ENCODE peak calls at places on chromosomes 16 and 17, in five cellular contexts. R is CD8-positive, alpha-beta T cell; E is A549; Y is A673; K is CD4-positive, CD25-positive, alpha-beta regulatory T cell. Q is an unnamed sample.

GRCh38 chr16:24568392-24568791 is 29.0 kb downstream of the RBBP6 start:
- DNase-seq in E (peak), Y (peak), K (no peak), R (no peak), Q (no peak)

GRCh38 chr17:17751489-17751995 is 70.3 kb downstream of the RAI1 start:
- DNase-seq in R (no peak), E (no peak), K (peak), Y (no peak), Q (no peak)

GRCh38 chr16:22191089-22191965 is 14.8 kb upstream of the EEF2K start:
- DNase-seq in Y (peak), E (peak), R (peak), K (peak), Q (peak)

GRCh38 chr17:42591411-42591810 is 13.9 kb upstream of the PSMC3IP start:
- DNase-seq in E (no peak), R (no peak), K (no peak), Y (no peak), Q (no peak)

GRCh38 chr16:49469930-49470451 is 96.4 kb downstream of the C16orf78 start:
- DNase-seq in R (no peak), K (no peak), Y (no peak), E (no peak), Q (no peak)

GRCh38 chr16:48193846-48194245 is 38.1 kb upstream of the ABCC12 start:
- DNase-seq in E (no peak), R (no peak), K (no peak), Y (no peak), Q (no peak)

GRCh38 chr17:63987616-63988478 is 10.3 kb upstream of the PRR29 start:
- DNase-seq in Y (no peak), R (no peak), K (no peak), E (no peak), Q (no peak)

GRCh38 chr16:55508941-55509920 is at the start of gene LPCAT2:
- DNase-seq in E (peak), Y (peak), R (no peak), K (peak), Q (peak)

GRCh38 chr17:7218774-7219173 is 862 bp downstream of the DLG4 start:
- DNase-seq in E (no peak), K (no peak), Y (peak), R (no peak), Q (no peak)

GRCh38 chr16:5024632-5025031 is 9.1 kb downstream of the NAGPA start:
- DNase-seq in R (no peak), K (peak), Y (peak), E (peak), Q (no peak)

GRCh38 chr17:80169784-80170500 is at the start of gene CARD14:
- DNase-seq in R (no peak), Y (no peak), E (no peak), K (no peak), Q (no peak)

GRCh38 chr16:27547134-27547533 is 2.6 kb downstream of the GTF3C1 start:
- DNase-seq in K (peak), Y (peak), R (no peak), E (no peak), Q (no peak)

GRCh38 chr17:66747561-66748275 is 87.2 kb upstream of the CACNG5 start:
- DNase-seq in R (no peak), Y (peak), K (no peak), E (no peak), Q (no peak)

GRCh38 chr16:19911204-19911603 is 26.6 kb upstream of the GPRC5B start:
- DNase-seq in Y (no peak), E (no peak), R (no peak), K (no peak), Q (no peak)

GRCh38 chr17:2485543-2485942 is 26.1 kb downstream of the METTL16 start:
- DNase-seq in Y (peak), K (no peak), E (peak), R (no peak), Q (no peak)

GRCh38 chr16:35011-35775 is 18.2 kb downstream of the POLR3K start:
- DNase-seq in R (no peak), E (no peak), K (no peak), Y (no peak), Q (no peak)

GRCh38 chr17:41544497-41544896 is 16.4 kb upstream of the KRT19 start:
- DNase-seq in R (no peak), E (peak), K (no peak), Y (peak), Q (no peak)

GRCh38 chr16:58882292-58882691 is 148.2 kb upstream of the GOT2 start:
- DNase-seq in E (no peak), Y (no peak), K (no peak), R (no peak), Q (no peak)

GRCh38 chr16:79776243-79776884 is 175.8 kb upstream of the MAF start:
- DNase-seq in E (no peak), Y (no peak), R (no peak), K (no peak), Q (no peak)
- H3K27ac ChIP-seq in E (no peak), Y (no peak), R (no peak), K (no peak), Q (no peak)

GRCh38 chr17:76530826-76531500 is 6.5 kb downstream of the CYGB start:
- DNase-seq in Y (no peak), K (no peak), R (no peak), E (no peak), Q (no peak)

GRCh38 chr17:76529643-76530488 is 7.6 kb downstream of the CYGB start:
- DNase-seq in E (no peak), R (no peak), Y (peak), K (no peak), Q (no peak)

GRCh38 chr17:76530489-76530814 is 7.1 kb downstream of the CYGB start:
- DNase-seq in E (no peak), K (no peak), Y (no peak), R (no peak), Q (no peak)

GRCh38 chr17:76531501-76532038 is 5.9 kb downstream of the CYGB start:
- DNase-seq in E (no peak), K (no peak), Y (no peak), R (no peak), Q (no peak)

DNA sequence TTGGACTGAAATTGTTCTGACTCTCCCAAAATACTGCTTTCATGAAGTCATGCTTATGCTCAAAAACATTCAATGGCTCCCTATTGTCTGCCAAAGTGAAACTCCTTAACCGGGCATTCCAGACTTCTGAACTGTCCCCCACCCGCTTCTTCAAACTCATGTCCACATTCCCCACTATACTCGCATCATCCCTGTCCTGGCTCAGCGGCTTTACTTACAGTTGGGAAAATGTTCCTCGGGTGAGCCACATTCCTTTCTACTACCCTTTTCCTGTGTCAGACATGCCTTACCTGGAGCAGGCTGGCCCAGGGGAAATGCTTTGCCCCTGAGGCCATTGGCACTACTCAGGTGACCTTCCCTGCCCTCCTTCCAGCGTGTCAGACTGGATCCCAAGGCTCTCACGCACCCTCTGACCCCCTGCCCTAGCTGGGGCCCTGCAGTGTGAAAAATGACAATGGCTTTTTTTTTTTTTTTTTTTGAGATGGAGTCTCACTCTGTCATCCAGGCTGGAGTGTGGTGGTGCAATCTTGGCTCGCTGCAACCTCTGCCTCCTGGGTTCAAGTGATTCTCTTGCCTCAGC is 5.3 kb downstream of the CYGB start:
- DNase-seq in Y (no peak), R (no peak), K (no peak), E (no peak), Q (no peak)
- H3K27ac ChIP-seq in Y (no peak), R (no peak), K (no peak), E (no peak), Q (no peak)

GRCh38 chr17:38322156-38322779 is 21.5 kb downstream of the GPR179 start:
- DNase-seq in E (peak), R (peak), Y (peak), K (peak), Q (peak)

GRCh38 chr17:38325221-38325851 is 18.4 kb downstream of the GPR179 start:
- DNase-seq in R (no peak), K (no peak), Y (no peak), E (no peak), Q (no peak)

GRCh38 chr17:38324732-38325131 is 19.0 kb downstream of the GPR179 start:
- DNase-seq in R (no peak), E (no peak), Y (no peak), K (no peak), Q (no peak)

GRCh38 chr17:38322897-38323296 is 20.9 kb downstream of the GPR179 start:
- DNase-seq in R (no peak), K (no peak), Y (no peak), E (no peak), Q (peak)

DNA sequence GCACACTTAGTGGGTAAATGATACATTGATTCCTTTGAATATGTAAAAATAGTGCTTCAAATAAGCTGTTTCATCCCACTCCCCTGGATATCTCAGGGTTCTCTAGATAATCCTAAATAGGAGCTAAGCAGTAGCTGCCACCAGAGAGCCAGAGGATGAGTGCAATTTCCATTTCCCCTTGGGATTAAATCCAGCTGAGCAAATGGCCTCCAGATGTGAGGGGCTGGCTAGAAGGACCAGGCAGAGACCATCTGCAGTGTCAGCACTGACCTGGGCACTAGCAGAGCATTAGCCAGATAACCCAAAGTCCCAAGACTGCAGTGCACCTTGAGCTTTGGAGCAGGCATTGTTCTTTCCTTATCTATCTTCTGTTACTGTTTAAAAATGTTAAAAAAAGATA is 19.6 kb downstream of the GPR179 start:
- DNase-seq in Y (no peak), E (no peak), K (no peak), R (no peak), Q (no peak)
- H3K27ac ChIP-seq in Y (no peak), E (no peak), K (no peak), R (no peak), Q (peak)

DNA sequence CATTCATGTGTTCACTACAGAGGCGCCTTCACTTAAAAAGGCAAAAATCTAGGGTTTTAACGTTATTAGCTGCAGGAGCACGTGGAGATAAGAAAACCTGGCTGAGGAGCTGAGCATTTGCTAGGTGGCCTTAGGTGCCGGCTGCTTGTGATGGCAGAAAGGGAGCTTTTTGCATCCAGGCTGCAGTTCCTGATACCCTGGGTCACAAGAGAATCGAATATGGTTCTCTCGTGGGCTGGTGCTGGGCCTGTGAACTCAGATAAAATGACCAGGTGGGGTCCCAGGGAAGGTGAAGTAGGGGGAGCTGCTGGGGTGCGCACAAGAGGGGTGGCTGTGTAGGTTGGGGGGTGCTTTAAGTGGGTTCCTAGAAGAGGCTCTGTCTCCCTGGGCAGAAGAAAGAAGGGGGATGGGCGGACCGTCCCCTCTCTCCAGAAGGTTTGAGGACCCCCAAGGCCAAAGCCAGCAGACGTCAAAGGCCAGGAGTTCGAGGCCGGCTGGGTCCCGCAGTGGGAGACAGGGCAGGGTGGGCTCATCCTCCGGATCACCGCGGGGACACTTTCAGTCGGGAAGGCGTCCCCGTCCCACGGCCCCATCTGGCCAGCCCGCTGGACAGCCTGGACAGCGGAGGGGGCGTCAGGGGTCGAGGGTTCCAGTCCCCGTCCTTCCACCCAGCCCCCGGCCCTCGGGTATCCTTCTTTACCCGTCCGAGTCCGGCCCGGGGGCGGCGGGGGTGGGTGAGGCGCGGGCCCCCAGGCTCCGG is 740 bp upstream of the CMIP start:
- DNase-seq in K (no peak), R (no peak), E (no peak), Y (no peak), Q (no peak)
- H3K27ac ChIP-seq in K (no peak), R (peak), E (peak), Y (peak), Q (peak)

DNA sequence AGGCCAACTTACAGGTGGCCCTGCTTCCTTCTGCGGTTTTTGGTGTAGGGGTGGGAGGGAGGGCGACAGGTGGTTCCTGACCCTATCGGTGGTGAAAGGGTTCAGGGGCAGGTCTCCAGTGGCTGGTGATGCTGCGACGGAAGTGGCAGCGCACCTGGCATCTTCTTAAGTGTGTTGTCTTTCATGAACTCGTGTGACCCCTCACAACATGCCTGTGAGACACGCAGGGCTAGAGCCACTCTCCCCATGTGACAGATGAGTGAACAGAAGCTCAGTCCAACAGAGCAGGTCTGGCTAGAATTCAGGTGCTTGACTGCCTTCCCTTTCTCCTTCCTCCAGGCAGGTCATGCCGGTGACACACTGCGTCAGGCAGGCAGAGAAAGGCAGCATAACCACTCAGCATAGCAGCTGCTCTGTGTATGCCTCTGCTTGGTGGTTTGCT is 8.0 kb downstream of the TNFAIP1 start:
- DNase-seq in K (peak), Y (no peak), E (no peak), R (no peak), Q (no peak)
- H3K27ac ChIP-seq in K (no peak), Y (no peak), E (no peak), R (no peak), Q (no peak)

GRCh38 chr17:33749171-33749570 is 456.1 kb upstream of the ASIC2 start:
- DNase-seq in Y (no peak), E (no peak), K (no peak), R (no peak), Q (no peak)
- H3K27ac ChIP-seq in Y (no peak), E (no peak), K (no peak), R (no peak), Q (no peak)

GRCh38 chr17:83201206-83202001 is 122.0 kb downstream of the METRNL start:
- DNase-seq in E (no peak), R (no peak), Y (no peak), K (no peak), Q (no peak)
- H3K27ac ChIP-seq in E (no peak), R (no peak), Y (no peak), K (peak), Q (no peak)

DNA sequence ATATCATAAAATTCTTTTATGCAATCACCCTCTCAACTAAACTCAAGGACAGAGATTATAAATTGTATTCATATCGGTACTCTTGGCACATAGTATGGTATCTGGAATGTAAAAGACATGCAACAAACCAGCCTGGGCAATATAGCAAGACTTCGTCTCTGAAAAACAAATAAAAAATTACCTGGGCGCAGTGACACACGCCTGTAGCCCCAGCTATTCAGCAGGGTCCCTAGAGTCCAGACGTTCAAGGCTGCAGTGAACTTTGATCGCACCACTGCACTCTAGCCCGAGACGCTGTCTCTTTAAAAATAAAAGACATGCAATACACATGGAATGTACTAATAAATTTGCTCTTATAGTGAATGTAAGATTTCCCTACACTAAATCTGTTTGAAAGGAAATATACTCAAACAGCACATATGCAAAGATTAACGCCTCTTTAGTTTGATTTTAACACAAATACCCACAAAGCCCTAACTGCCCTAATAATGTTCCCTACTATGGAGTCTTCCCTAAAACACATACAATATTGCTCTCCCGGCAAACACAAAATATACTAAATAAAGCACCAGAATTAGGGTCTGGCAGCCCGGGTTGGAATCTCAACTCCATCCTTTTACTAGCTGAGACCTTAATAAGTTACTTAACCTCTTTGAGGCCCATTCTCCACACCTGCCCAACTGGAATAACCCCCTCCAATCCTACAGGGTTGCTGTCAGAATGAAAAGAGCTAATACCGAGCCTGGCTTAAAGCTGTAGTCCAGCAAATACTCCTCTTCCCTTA is 1.2 kb downstream of the ABCA5 start:
- DNase-seq in K (no peak), R (no peak), E (no peak), Y (no peak), Q (no peak)
- H3K27ac ChIP-seq in K (no peak), R (no peak), E (no peak), Y (no peak), Q (peak)

GRCh38 chr16:57646388-57647039 is 18.1 kb downstream of the ADGRG1 start:
- DNase-seq in Y (no peak), K (no peak), R (no peak), E (no peak), Q (no peak)
- H3K27ac ChIP-seq in Y (no peak), K (no peak), R (no peak), E (peak), Q (peak)

GRCh38 chr16:81491522-81492188 is 47.0 kb downstream of the CMIP start:
- DNase-seq in R (no peak), K (no peak), E (no peak), Y (peak), Q (no peak)
- H3K27ac ChIP-seq in R (no peak), K (no peak), E (no peak), Y (peak), Q (peak)

Q was measured in dorsolateral prefrontal cortex.